ENCODE peak calls at places on chromosomes 13 and 19, in eight cellular contexts. N is A549, G is HFF-Myc, S is GM23338, J is stomach, X is RWPE1, V is glutamatergic neuron, I is testis. A is an unnamed sample.
A peak's percentile ranks its signal among the peaks of the same experiment; 100 is the strongest.

GRCh38 chr13:112752711-112753541 is 63.1 kb downstream of the ATP11A start:
- DNase-seq in X (no peak), I (no peak), G (no peak), V (no peak), N (no peak), S (no peak), J (no peak), A (no peak)

GRCh38 chr19:10686661-10687517 is 14.3 kb upstream of the QTRT1 start:
- DNase-seq in X (no peak), I (peak; percentile 54), V (no peak), G (no peak), S (no peak), J (no peak), N (no peak), A (no peak)

GRCh38 chr19:6744381-6745288 is 5.2 kb downstream of the TRIP10 start:
- DNase-seq in N (peak; percentile 86), I (peak; percentile 91), X (peak; percentile 90), V (peak; percentile 54), G (no peak), S (no peak), J (peak; percentile 90), A (no peak)

GRCh38 chr19:19096641-19097627 is 33.1 kb downstream of the SLC25A42 start:
- DNase-seq in J (no peak), X (no peak), G (no peak), I (no peak), V (no peak), N (no peak), S (no peak), A (no peak)

GRCh38 chr19:54439174-54439851 is 9.7 kb upstream of the LENG8 start:
- DNase-seq in I (peak; percentile 77), X (no peak), V (peak; percentile 77), G (no peak), N (peak; percentile 69), J (peak; percentile 39), S (peak; percentile 93), A (no peak)

GRCh38 chr19:38035515-38036495 is 128.8 kb downstream of the SIPA1L3 start:
- DNase-seq in V (no peak), X (no peak), G (no peak), S (no peak), J (no peak), I (no peak), N (no peak), A (no peak)

GRCh38 chr19:35843676-35844481 is 8.4 kb downstream of the NPHS1 start:
- DNase-seq in I (peak; percentile 63), X (peak; percentile 41), N (peak; percentile 93), S (peak; percentile 95), V (peak; percentile 43), J (peak; percentile 56), G (no peak), A (no peak)

GRCh38 chr13:99802416-99802815 is 169.2 kb downstream of the ZIC5 start:
- DNase-seq in J (no peak), I (no peak), G (no peak), N (no peak), S (no peak), V (no peak), X (no peak), A (no peak)

GRCh38 chr13:34344761-34345600 is 527.0 kb downstream of the RFC3 start:
- DNase-seq in I (no peak), V (no peak), S (no peak), N (no peak), G (no peak), J (no peak), X (no peak), A (no peak)

GRCh38 chr13:33611016-33611805 is 206.7 kb upstream of the RFC3 start:
- DNase-seq in I (peak; percentile 54), S (peak; percentile 45), G (no peak), X (no peak), N (no peak), J (peak; percentile 65), V (no peak), A (no peak)

GRCh38 chr13:51585696-51586095 is 1.4 kb downstream of the WDFY2 start:
- DNase-seq in J (no peak), X (no peak), I (no peak), N (no peak), G (no peak), S (no peak), V (no peak), A (no peak)

GRCh38 chr19:53246498-53246897 is 8.2 kb downstream of the ZNF677 start:
- DNase-seq in J (no peak), I (no peak), V (no peak), S (no peak), N (no peak), X (no peak), G (no peak), A (no peak)

GRCh38 chr13:46951516-46951915 is 54.7 kb upstream of the HTR2A start:
- DNase-seq in J (no peak), V (no peak), S (no peak), I (no peak), X (peak; percentile 67), N (no peak), G (no peak), A (no peak)

GRCh38 chr19:6198896-6199239 is 63.4 kb downstream of the ACSBG2 start:
- DNase-seq in G (no peak), V (no peak), J (no peak), N (no peak), X (no peak), S (no peak), I (no peak), A (no peak)

GRCh38 chr13:20882206-20882605 is 20.3 kb downstream of the XPO4 start:
- DNase-seq in V (no peak), S (peak; percentile 72), N (no peak), X (no peak), I (no peak), G (peak; percentile 48), J (no peak), A (no peak)

GRCh38 chr19:49812452-49812996 is 568 bp downstream of the FUZ start:
- DNase-seq in I (no peak), V (no peak), N (no peak), S (no peak), X (no peak), G (no peak), J (no peak), A (no peak)

DNA sequence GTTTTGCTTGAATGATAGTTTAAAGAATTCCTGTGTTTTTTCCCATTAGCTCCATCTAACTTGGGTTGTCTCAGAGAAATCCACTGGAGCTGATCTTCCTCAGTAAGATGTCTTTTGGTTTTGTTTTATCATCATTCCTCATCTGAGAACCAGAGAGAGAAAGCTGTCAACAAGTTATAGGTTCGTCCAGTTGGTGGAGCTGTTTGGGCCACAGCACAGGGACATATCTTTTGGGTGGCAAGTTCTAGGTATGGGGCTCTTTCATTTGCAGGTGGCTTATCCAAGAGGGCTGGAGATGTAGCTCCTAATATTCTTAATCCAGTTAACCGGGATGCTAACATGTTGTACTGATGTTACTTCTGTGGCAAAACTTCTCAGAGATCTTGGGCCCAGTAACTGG is 174.2 kb downstream of the KCNRG start:
- DNase-seq in S (peak; percentile 33), X (no peak), J (no peak), V (no peak), I (no peak), N (no peak), G (no peak), A (no peak)
- TF ChIP-seq CTCF in S (peak; percentile 67), X (no peak), J (no peak), V (no peak), I (no peak), N (no peak), G (peak; percentile 10), A (no peak)

GRCh38 chr19:1661995-1662394 is 9.6 kb upstream of the TCF3 start:
- DNase-seq in X (no peak), I (no peak), N (no peak), J (no peak), S (no peak), G (no peak), V (no peak), A (no peak)
- TF ChIP-seq CTCF in X (no peak), I (no peak), N (no peak), J (no peak), S (no peak), G (no peak), V (no peak), A (no peak)

GRCh38 chr19:41849067-41849466 is 4.2 kb downstream of the DMRTC2 start:
- DNase-seq in G (no peak), J (no peak), X (no peak), N (no peak), I (no peak), S (no peak), V (no peak), A (no peak)

GRCh38 chr19:41848666-41849065 is 3.8 kb downstream of the DMRTC2 start:
- DNase-seq in S (no peak), V (no peak), G (no peak), N (no peak), J (no peak), I (no peak), X (no peak), A (no peak)

GRCh38 chr19:41845001-41845050 is at the start of gene DMRTC2:
- DNase-seq in G (no peak), V (no peak), J (no peak), I (no peak), S (no peak), X (no peak), N (no peak), A (no peak)

GRCh38 chr19:41845051-41845590 is 279 bp downstream of the DMRTC2 start:
- DNase-seq in V (no peak), J (no peak), I (no peak), N (no peak), X (no peak), S (no peak), G (no peak), A (no peak)

DNA sequence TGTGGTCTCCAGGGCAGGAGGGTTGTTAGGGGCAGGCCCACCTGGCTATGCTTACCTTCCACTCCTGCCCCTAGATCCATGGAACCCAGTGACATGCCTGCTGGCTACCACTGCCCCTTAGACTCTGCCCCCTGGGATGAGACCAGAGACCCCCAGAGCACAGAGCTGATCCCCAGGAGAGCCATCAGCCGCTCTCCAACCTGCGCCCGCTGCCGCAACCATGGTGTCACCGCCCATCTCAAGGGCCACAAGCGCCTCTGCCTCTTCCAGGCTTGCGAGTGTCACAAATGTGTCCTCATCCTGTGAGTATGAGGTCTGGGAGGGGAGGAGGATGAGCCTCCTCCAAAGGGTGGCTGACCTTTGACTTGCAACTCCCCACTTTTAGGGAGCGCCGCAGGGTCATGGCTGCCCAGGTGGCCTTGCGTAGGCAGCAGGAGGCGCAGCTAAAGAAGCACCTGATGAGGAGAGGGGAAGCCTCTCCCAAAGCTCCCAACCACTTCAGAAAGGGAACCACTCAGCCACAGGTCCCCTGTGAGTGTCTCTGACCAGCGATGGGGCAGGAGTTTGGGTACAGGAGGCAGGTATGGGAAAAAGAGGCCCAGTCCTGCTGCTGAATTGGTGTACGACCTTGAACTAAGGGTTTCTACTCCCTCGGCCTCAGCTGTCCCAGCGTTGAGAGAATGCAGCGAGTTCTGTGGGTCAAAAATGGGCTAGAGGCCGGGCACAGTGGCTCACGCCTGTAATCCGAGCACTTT is 2.7 kb downstream of the DMRTC2 start:
- DNase-seq in G (no peak), I (no peak), V (no peak), S (no peak), N (no peak), J (no peak), X (no peak), A (no peak)
- TF ChIP-seq CTCF in G (no peak), I (no peak), V (no peak), S (no peak), N (no peak), J (no peak), X (no peak), A (no peak)

DNA sequence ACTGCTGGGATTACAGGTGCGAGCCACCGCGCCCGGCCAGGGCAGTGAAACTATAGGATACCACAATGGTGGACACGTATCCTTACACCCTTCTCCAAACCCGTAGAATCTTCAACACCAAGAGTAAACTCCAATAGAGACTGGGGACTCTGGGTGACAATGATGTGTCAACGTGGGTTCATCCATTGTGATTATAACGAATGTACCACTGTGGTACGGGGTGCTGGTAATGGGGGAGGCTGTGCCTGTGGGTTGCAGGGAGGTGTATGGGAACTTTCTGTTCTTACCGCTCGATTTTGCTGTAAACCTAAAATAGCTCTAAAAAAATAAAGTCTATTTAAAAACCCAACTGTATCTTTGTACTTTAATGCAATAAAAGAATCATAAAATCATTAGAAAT is 11.6 kb downstream of the GNG7 start:
- DNase-seq in J (no peak), V (no peak), S (no peak), X (no peak), G (no peak), I (no peak), N (no peak), A (no peak)
- TF ChIP-seq CTCF in J (no peak), V (no peak), S (no peak), X (no peak), G (no peak), I (no peak), N (no peak), A (no peak)